ENCODE peak calls at places on chromosomes 1 and 21, in four cellular contexts. M is keratinocyte, S is DND-41, K is BE2C. A is an unnamed sample.

GRCh38 chr1:25958475-25958874 is 39.4 kb downstream of the PAFAH2 start:
- DNase-seq in M (no peak), S (no peak), K (no peak), A (no peak)

GRCh38 chr1:20399606-20400180 is 86.3 kb downstream of the CAMK2N1 start:
- DNase-seq in M (no peak), S (no peak), K (no peak), A (no peak)

GRCh38 chr1:161122967-161123366 is 5.1 kb downstream of the NIT1 start:
- DNase-seq in M (no peak), S (no peak), K (no peak), A (no peak)

GRCh38 chr21:44405948-44406872 is 49.1 kb upstream of the LRRC3 start:
- DNase-seq in M (no peak), S (no peak), K (no peak), A (no peak)

GRCh38 chr21:46051821-46052675 is 45.9 kb upstream of the COL6A2 start:
- DNase-seq in M (no peak), S (no peak), K (no peak), A (no peak)

GRCh38 chr1:170131450-170131849 is 14.3 kb upstream of the NTMT2 start:
- DNase-seq in M (no peak), S (no peak), K (no peak), A (no peak)

GRCh38 chr1:233440952-233441401 is 113.5 kb downstream of the MAP3K21 start:
- DNase-seq in M (peak; percentile 21), S (peak; percentile 7), K (peak; percentile 23), A (peak; percentile 2)

GRCh38 chr1:17744666-17745563 is 10.2 kb upstream of the ACTL8 start:
- DNase-seq in M (no peak), S (no peak), K (no peak), A (no peak)

GRCh38 chr1:217133958-217134856 is 411.0 kb upstream of the ESRRG start:
- DNase-seq in M (no peak), S (no peak), K (no peak), A (no peak)

GRCh38 chr1:178531897-178532296 is 19.0 kb downstream of the TEX35 start:
- DNase-seq in M (no peak), S (no peak), K (no peak), A (no peak)

GRCh38 chr1:3170566-3171453 is 101.8 kb downstream of the PRDM16 start:
- DNase-seq in M (no peak), S (no peak), K (peak; percentile 72), A (no peak)

GRCh38 chr1:248404024-248404423 is 1.2 kb downstream of the OR2T1 start:
- DNase-seq in M (peak; percentile 4), S (no peak), K (no peak), A (no peak)

GRCh38 chr1:110051262-110051648 is 16.8 kb downstream of the STRIP1 start:
- DNase-seq in M (no peak), S (no peak), K (no peak), A (no peak)

GRCh38 chr1:161486806-161487482 is 18.3 kb upstream of the FCGR2A start:
- DNase-seq in M (peak; percentile 33), S (peak; percentile 42), K (peak; percentile 43), A (no peak)

GRCh38 chr1:201217851-201218250 is 27.2 kb downstream of the IGFN1 start:
- DNase-seq in M (no peak), S (no peak), K (no peak), A (no peak)

GRCh38 chr1:55214903-55215193 is 316 bp downstream of the USP24 start:
- DNase-seq in M (no peak), S (no peak), K (peak; percentile 39), A (no peak)

GRCh38 chr1:91555821-91556531 is 55.3 kb downstream of the CDC7 start:
- DNase-seq in M (no peak), S (no peak), K (no peak), A (no peak)

GRCh38 chr1:235079443-235079967 is 49.1 kb downstream of the TOMM20 start:
- DNase-seq in M (peak; percentile 80), S (no peak), K (no peak), A (no peak)

GRCh38 chr21:15425049-15425448 is 304.7 kb upstream of the USP25 start:
- DNase-seq in M (no peak), S (no peak), K (no peak), A (no peak)

GRCh38 chr1:147496571-147496970 is 44.7 kb upstream of the BCL9 start:
- DNase-seq in M (no peak), S (no peak), K (peak; percentile 74), A (no peak)

GRCh38 chr1:197801684-197802083 is 26.4 kb upstream of the DENND1B start:
- DNase-seq in M (no peak), S (no peak), K (no peak), A (no peak)

GRCh38 chr21:45041351-45041805 is 33.0 kb upstream of the ADARB1 start:
- DNase-seq in M (no peak), S (no peak), K (peak; percentile 67), A (no peak)

GRCh38 chr1:3134378-3135072 is 65.5 kb downstream of the PRDM16 start:
- DNase-seq in M (no peak), S (no peak), K (no peak), A (no peak)

GRCh38 chr1:235298772-235299513 is 29.0 kb downstream of the ARID4B start:
- DNase-seq in M (no peak), S (peak; percentile 41), K (no peak), A (no peak)

GRCh38 chr1:30684881-30685795 is 38.2 kb downstream of the MATN1 start:
- DNase-seq in M (no peak), S (no peak), K (no peak), A (no peak)

GRCh38 chr1:179229214-179230140 is at the start of gene ABL2:
- DNase-seq in M (no peak), S (peak; percentile 71), K (peak; percentile 62), A (peak; percentile 37)

GRCh38 chr1:11147371-11147770 is 41.8 kb upstream of the ANGPTL7 start:
- DNase-seq in M (peak; percentile 19), S (no peak), K (peak; percentile 13), A (no peak)

GRCh38 chr1:151715726-151716404 is 738 bp downstream of the CELF3 start:
- DNase-seq in M (no peak), S (peak; percentile 41), K (peak; percentile 89), A (no peak)

GRCh38 chr1:181754103-181754502 is 270.8 kb downstream of the CACNA1E start:
- DNase-seq in M (no peak), S (no peak), K (no peak), A (no peak)

GRCh38 chr1:184110253-184111204 is 59.0 kb downstream of the TSEN15 start:
- DNase-seq in M (no peak), S (peak; percentile 8), K (no peak), A (no peak)

GRCh38 chr1:35838693-35839245 is 31.0 kb downstream of the AGO4 start:
- DNase-seq in M (no peak), S (no peak), K (no peak), A (no peak)

GRCh38 chr1:222543817-222544216 is 4.1 kb downstream of the HHIPL2 start:
- DNase-seq in M (no peak), S (no peak), K (no peak), A (no peak)

GRCh38 chr1:112083487-112083886 is 94.0 kb upstream of the KCND3 start:
- DNase-seq in M (no peak), S (no peak), K (no peak), A (no peak)

GRCh38 chr1:205985330-205986005 is 17.7 kb downstream of the RAB7B start:
- DNase-seq in M (no peak), S (no peak), K (no peak), A (no peak)

GRCh38 chr1:32883973-32884372 is 2.3 kb upstream of the HPCA start:
- DNase-seq in M (no peak), S (no peak), K (no peak), A (no peak)
- H3K4me3 ChIP-seq in M (no peak overlapping the region), S (no peak overlapping the region), K (no peak overlapping the region), A (no peak overlapping the region)

DNA sequence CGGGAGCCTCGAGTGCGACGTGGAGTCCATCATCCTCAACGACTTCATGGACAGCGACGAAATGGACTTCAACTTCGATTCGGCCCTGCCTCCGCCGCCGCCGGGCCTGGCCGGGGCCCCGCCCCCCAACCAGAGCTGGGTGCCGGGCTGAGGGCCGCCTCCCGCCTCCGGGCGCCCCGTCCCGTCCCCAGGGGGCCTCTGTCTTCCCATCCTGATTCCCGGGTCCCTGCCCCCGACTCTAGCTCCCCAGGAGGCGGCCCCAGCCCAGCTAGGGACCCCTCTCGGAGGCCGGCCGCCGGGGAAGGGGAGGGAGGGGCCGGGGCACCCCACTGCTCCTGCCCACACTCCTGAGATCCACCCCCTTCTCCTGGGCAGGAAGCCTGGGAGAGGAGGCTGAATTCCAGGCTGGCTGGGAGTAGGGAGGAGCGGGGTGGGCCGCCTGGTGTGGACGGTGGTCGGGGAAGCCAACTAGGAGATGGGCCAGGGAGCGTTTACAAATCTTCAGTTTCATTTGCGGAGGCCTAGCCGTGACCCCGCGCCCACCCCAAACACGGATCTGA is 21.4 kb downstream of the FOXO6 start:
- DNase-seq in M (no peak), S (no peak), K (no peak), A (no peak)
- H3K27me3 ChIP-seq in M (peaks cover 67% of the 10 kb centered on the region), S (peaks cover 11% of the 10 kb centered on the region), K (no peaks in the 10 kb centered on the region), A (peaks cover 9% of the 10 kb centered on the region)

GRCh38 chr1:47417129-47418044 is 1.3 kb downstream of the FOXE3 start:
- DNase-seq in M (no peak), S (no peak), K (no peak), A (no peak)

GRCh38 chr1:47416319-47417128 is 439 bp downstream of the FOXE3 start:
- DNase-seq in M (no peak), S (no peak), K (no peak), A (no peak)

GRCh38 chr1:47418122-47418521 is 2.0 kb downstream of the FOXE3 start:
- DNase-seq in M (no peak), S (no peak), K (no peak), A (no peak)

GRCh38 chr1:47420547-47420946 is 4.5 kb downstream of the FOXE3 start:
- DNase-seq in M (no peak), S (no peak), K (no peak), A (no peak)

GRCh38 chr1:47418681-47419272 is 2.7 kb downstream of the FOXE3 start:
- DNase-seq in M (no peak), S (no peak), K (no peak), A (no peak)
- H3K4me3 ChIP-seq in M (no peak overlapping the region), S (no peak overlapping the region), K (no peak overlapping the region), A (no peak overlapping the region)

GRCh38 chr1:938711-939504 is 15.2 kb downstream of the SAMD11 start:
- DNase-seq in M (no peak), S (no peak), K (no peak), A (no peak)

GRCh38 chr1:941027-941587 is 17.4 kb downstream of the SAMD11 start:
- DNase-seq in M (no peak), S (no peak), K (no peak), A (no peak)

GRCh38 chr1:938088-938683 is 14.5 kb downstream of the SAMD11 start:
- DNase-seq in M (no peak), S (no peak), K (peak; percentile 60), A (no peak)

GRCh38 chr1:940121-941026 is 16.7 kb downstream of the SAMD11 start:
- DNase-seq in M (no peak), S (peak; percentile 35), K (peak; percentile 86), A (no peak)

GRCh38 chr1:939511-940107 is 15.9 kb downstream of the SAMD11 start:
- DNase-seq in M (no peak), S (no peak), K (no peak), A (no peak)
- H3K27me3 ChIP-seq in M (peaks cover 76% of the 10 kb centered on the region), S (peaks cover 41% of the 10 kb centered on the region), K (peaks cover 5% of the 10 kb centered on the region), A (peaks cover 11% of the 10 kb centered on the region)